ENCODE peak calls at places on chromosomes 16 and 17, in five cellular contexts. C is H1, E is stomach, I is K562, M is suprapubic skin. B is an unnamed sample.

GRCh38 chr17:12627177-12627629 is 38.5 kb upstream of the MYOCD start:
- DNase-seq in C (no peak), E (peak), I (no peak), M (no peak), B (no peak)

GRCh38 chr17:55726440-55726839 is 3.8 kb upstream of the TMEM100 start:
- DNase-seq in C (no peak), E (peak), I (no peak), M (peak), B (peak)

GRCh38 chr16:10039220-10040096 is 142.8 kb downstream of the GRIN2A start:
- DNase-seq in C (no peak), E (no peak), I (no peak), M (no peak), B (peak)

GRCh38 chr17:61414936-61415251 is 15.3 kb downstream of the TBX2 start:
- DNase-seq in C (no peak), E (peak), I (no peak), M (no peak), B (no peak)

GRCh38 chr17:1890758-1891450 is 61.1 kb downstream of the RPA1 start:
- DNase-seq in C (no peak), E (no peak), I (no peak), M (no peak), B (no peak)

GRCh38 chr17:9225305-9226101 is 204.2 kb downstream of the NTN1 start:
- DNase-seq in C (no peak), E (no peak), I (no peak), M (no peak), B (no peak)

GRCh38 chr16:58046936-58047335 is 21.4 kb downstream of the MMP15 start:
- DNase-seq in C (no peak), E (no peak), I (no peak), M (no peak), B (no peak)

GRCh38 chr16:50721549-50722409 is 20.1 kb upstream of the CYLD start:
- DNase-seq in C (no peak), E (no peak), I (no peak), M (peak), B (peak)

GRCh38 chr17:73690581-73691135 is 46.4 kb upstream of the SDK2 start:
- DNase-seq in C (no peak), E (no peak), I (peak), M (no peak), B (no peak)

GRCh38 chr16:1259760-1260068 is 3.8 kb downstream of the TPSD1 start:
- DNase-seq in C (no peak), E (no peak), I (no peak), M (no peak), B (peak)

GRCh38 chr17:9529033-9529748 is 46.4 kb downstream of the STX8 start:
- DNase-seq in C (no peak), E (no peak), I (peak), M (no peak), B (no peak)

GRCh38 chr16:35492225-35492624 is 2032.8 kb downstream of the TP53TG3F start:
- DNase-seq in C (no peak), E (no peak), I (peak), M (no peak), B (no peak)

GRCh38 chr17:798246-798645 is 16.1 kb downstream of the MRM3 start:
- DNase-seq in C (no peak), E (no peak), I (no peak), M (no peak), B (no peak)

GRCh38 chr16:56630134-56630533 is 2.3 kb upstream of the MT1M start:
- DNase-seq in C (no peak), E (no peak), I (no peak), M (no peak), B (no peak)

GRCh38 chr17:4407851-4408250 is 25.9 kb upstream of the SPNS3 start:
- DNase-seq in C (no peak), E (peak), I (no peak), M (no peak), B (no peak)

GRCh38 chr17:48612854-48613691 is 2.0 kb downstream of the HOXB8 start:
- DNase-seq in C (no peak), E (no peak), I (no peak), M (no peak), B (peak)

GRCh38 chr17:29623283-29623647 is 553 bp upstream of the CORO6 start:
- DNase-seq in C (no peak), E (no peak), I (no peak), M (no peak), B (no peak)

GRCh38 chr16:17470871-17471744 is at the start of gene XYLT1:
- DNase-seq in C (no peak), E (peak), I (peak), M (peak), B (peak)

GRCh38 chr17:59490259-59490658 is 75.2 kb upstream of the DHX40 start:
- DNase-seq in C (no peak), E (no peak), I (no peak), M (no peak), B (no peak)

GRCh38 chr16:22694887-22695382 is 119.0 kb upstream of the HS3ST2 start:
- DNase-seq in C (no peak), E (no peak), I (no peak), M (no peak), B (no peak)

GRCh38 chr17:59754547-59754946 is 47.1 kb downstream of the VMP1 start:
- DNase-seq in C (no peak), E (no peak), I (peak), M (no peak), B (no peak)

GRCh38 chr16:1492082-1492922 is 858 bp upstream of the TELO2 start:
- DNase-seq in C (no peak), E (no peak), I (no peak), M (no peak), B (no peak)

GRCh38 chr16:69890114-69890890 is 60.8 kb upstream of the CLEC18A start:
- DNase-seq in C (no peak), E (peak), I (no peak), M (peak), B (peak)

GRCh38 chr16:2530629-2531318 is 434 bp downstream of the CEMP1 start:
- DNase-seq in C (no peak), E (no peak), I (no peak), M (no peak), B (peak)

GRCh38 chr16:11034005-11034404 is 89.6 kb downstream of the CLEC16A start:
- DNase-seq in C (no peak), E (no peak), I (no peak), M (no peak), B (no peak)

GRCh38 chr16:397736-398332 is 835 bp downstream of the NME4 start:
- DNase-seq in C (no peak), E (peak), I (peak), M (peak), B (peak)

GRCh38 chr16:79411357-79411756 is 189.2 kb downstream of the MAF start:
- DNase-seq in C (no peak), E (no peak), I (no peak), M (no peak), B (no peak)

GRCh38 chr16:21646721-21647561 is 5.5 kb downstream of the IGSF6 start:
- DNase-seq in C (no peak), E (peak), I (no peak), M (no peak), B (no peak)

GRCh38 chr16:68362952-68363846 is 52.4 kb downstream of the PRMT7 start:
- DNase-seq in C (no peak), E (no peak), I (no peak), M (no peak), B (no peak)

GRCh38 chr17:43327421-43327820 is 71.4 kb upstream of the ARL4D start:
- DNase-seq in C (no peak), E (no peak), I (no peak), M (no peak), B (no peak)

GRCh38 chr16:16025214-16025968 is 76.0 kb downstream of the ABCC1 start:
- DNase-seq in C (no peak), E (no peak), I (no peak), M (no peak), B (no peak)

GRCh38 chr16:66695935-66696668 is 441 bp downstream of the CMTM4 start:
- DNase-seq in C (no peak), E (peak), I (peak), M (no peak), B (peak)

GRCh38 chr17:13534946-13535345 is 66.8 kb downstream of the HS3ST3A1 start:
- DNase-seq in C (no peak), E (no peak), I (no peak), M (no peak), B (no peak)

GRCh38 chr17:77479372-77479781 is 338.6 kb downstream of the SEC14L1 start:
- DNase-seq in C (no peak), E (no peak), I (no peak), M (no peak), B (no peak)

GRCh38 chr17:33241390-33241789 is 51.7 kb downstream of the ASIC2 start:
- DNase-seq in C (no peak), E (no peak), I (no peak), M (no peak), B (no peak)

GRCh38 chr16:68707341-68708152 is 29.5 kb upstream of the CDH1 start:
- DNase-seq in C (peak), E (peak), I (peak), M (no peak), B (peak)

GRCh38 chr16:2838928-2839327 is 8.8 kb downstream of the ZG16B start:
- DNase-seq in C (peak), E (peak), I (peak), M (no peak), B (peak)

GRCh38 chr17:34645636-34646035 is 66.3 kb downstream of the TMEM132E start:
- DNase-seq in C (no peak), E (no peak), I (no peak), M (no peak), B (no peak)

GRCh38 chr17:17876959-17877547 is 40.3 kb upstream of the SREBF1 start:
- DNase-seq in C (no peak), E (peak), I (no peak), M (no peak), B (no peak)

GRCh38 chr17:17874478-17874877 is 37.7 kb upstream of the SREBF1 start:
- DNase-seq in C (no peak), E (no peak), I (no peak), M (no peak), B (no peak)

GRCh38 chr17:17880577-17881196 is 43.9 kb upstream of the SREBF1 start:
- DNase-seq in C (no peak), E (no peak), I (no peak), M (no peak), B (no peak)

GRCh38 chr17:17873450-17873991 is 36.7 kb upstream of the SREBF1 start:
- DNase-seq in C (no peak), E (no peak), I (no peak), M (no peak), B (peak)

GRCh38 chr17:17877548-17878358 is 41.0 kb upstream of the SREBF1 start:
- DNase-seq in C (no peak), E (peak), I (no peak), M (no peak), B (peak)
- H3K4me3 ChIP-seq in C (no peak), E (no peak), I (no peak), M (no peak), B (no peak)

GRCh38 chr17:75010683-75011406 is 1.6 kb upstream of the MRPL58 start:
- DNase-seq in C (no peak), E (peak), I (peak), M (no peak), B (no peak)
- TF ChIP-seq EP300 in C (no peak), E (no peak), I (no peak), M (no peak), B (no peak)

GRCh38 chr17:41967921-41968578 is 1.5 kb downstream of the CNP start:
- DNase-seq in C (no peak), E (no peak), I (no peak), M (no peak), B (peak)
- H3K27ac ChIP-seq in C (no peak), E (peak), I (no peak), M (peak), B (peak)

GRCh38 chr17:81865733-81866439 is 5.3 kb downstream of the ARHGDIA start:
- DNase-seq in C (no peak), E (peak), I (no peak), M (no peak), B (no peak)

GRCh38 chr17:81863123-81863675 is 2.9 kb upstream of the P4HB start:
- DNase-seq in C (no peak), E (no peak), I (no peak), M (no peak), B (no peak)

GRCh38 chr17:81866440-81867122 is 4.6 kb downstream of the ARHGDIA start:
- DNase-seq in C (no peak), E (no peak), I (no peak), M (no peak), B (peak)

GRCh38 chr17:81865358-81865732 is 5.0 kb upstream of the P4HB start:
- DNase-seq in C (no peak), E (no peak), I (no peak), M (no peak), B (no peak)

DNA sequence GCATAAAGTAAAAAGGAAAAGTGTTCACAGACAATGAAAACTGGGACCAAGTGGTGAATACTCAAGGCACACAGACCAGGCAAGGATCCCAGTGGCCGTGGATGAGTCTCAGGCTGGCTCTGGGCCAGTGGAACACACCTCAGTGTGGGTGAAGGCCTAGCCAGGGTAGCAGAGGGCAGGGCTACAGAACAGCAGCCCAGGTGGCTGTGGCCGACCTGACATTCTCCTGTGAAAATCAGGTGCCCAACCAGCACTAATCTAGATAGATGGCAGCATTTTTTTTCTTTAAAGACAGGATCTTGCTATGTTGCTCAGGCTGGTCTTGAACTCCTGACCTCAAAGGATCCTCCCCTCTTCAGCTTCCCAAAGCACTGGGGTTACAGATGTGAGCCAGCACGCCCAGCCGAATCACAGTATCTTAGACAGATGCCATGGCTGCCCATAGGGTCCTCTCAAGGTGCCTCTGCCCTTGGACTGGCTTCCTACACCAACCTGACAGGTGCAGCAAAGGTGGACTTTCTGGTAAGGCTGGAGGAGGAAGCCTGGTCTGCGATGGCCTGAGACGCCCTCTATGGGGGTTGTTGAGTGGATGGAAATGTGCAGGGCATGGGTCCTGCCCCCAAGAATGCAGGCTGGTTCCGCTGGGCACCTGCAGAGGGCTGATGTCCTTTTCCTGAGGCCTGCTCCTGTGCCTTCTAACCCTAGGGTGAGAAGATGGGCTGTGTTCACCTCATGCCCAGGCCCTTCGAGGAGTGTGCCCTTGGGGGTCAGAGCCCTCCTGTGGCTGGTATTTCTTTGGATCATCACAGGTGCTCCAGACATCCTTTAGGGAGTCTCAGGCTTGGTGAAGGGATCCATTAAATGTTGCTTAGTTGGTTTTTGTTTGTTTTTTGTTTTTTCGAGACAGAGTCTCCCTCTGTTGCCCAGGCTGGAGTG is 3.8 kb upstream of the P4HB start:
- DNase-seq in C (no peak), E (no peak), I (no peak), M (no peak), B (no peak)
- H3K4me3 ChIP-seq in C (no peak), E (no peak), I (no peak), M (no peak), B (no peak)

DNA sequence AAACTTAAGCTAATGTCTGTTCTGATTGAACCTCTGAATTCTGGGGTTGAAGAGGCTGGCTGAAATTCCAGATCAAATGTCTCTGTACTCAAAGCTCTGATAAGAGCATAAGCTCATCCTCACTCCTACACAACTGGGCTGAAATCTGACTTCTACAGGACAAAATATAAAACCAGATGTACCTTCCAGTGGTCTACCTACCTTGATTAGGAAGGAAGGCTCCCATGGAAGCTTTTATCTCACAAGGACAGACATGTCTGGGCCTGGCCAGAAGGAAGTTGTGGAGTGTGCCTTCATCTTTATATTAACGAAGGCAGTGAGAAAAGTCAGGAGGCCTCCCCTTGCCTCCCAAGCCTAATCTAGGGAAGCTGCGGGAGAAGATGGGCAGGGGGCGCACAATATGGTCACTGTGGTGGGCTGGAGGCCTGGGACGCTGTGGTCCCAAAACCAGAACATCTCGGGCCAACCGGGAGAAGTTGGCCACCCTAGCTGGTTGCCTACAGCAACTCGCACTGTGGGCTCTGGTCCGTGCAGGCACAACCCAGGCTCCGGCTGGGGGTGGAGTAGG is 55.6 kb upstream of the LRRC37A3 start:
- DNase-seq in C (no peak), E (no peak), I (peak), M (no peak), B (no peak)
- TF ChIP-seq EP300 in C (no peak), E (no peak), I (peak), M (no peak), B (no peak)

DNA sequence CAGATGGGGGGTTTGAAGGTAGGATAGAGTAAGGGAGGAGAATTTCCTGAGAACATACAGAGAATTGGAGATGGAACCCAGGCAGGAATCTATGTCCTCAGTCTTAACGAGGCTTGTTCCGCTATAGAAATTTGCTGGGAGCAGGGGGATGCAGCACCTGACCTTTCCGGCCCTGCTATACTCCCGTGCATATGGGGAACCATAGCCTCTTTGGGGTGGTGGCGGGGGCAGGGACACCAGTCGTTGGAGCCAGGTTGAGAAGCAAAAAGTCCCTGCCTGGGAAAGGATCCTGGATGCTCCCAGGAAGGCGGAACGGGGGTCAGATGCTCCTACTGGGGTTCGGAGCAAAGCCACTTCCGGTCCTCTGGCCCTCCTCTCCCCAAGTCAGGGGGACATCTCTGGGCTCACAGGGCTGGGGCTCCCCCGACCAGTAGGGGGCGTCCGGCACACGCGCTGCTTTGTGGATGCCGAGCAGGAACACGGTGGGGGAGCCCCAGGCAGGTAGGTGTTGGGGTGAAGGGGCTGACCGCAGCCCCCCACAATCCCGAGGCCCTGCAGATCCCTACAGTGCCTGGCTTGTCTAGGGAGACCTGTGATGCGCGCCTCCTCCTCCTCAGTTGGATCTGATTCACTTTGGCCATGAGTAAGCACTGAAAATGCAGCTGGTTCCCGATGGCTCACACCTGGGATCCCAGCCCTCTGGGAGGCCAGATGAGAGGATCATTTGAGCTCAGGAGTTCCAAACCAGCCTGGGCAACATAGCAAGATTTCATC is 15.5 kb upstream of the TFAP4 start:
- DNase-seq in C (no peak), E (peak), I (peak), M (peak), B (peak)
- H3K27ac ChIP-seq in C (peak), E (no peak), I (no peak), M (no peak), B (no peak)

DNA sequence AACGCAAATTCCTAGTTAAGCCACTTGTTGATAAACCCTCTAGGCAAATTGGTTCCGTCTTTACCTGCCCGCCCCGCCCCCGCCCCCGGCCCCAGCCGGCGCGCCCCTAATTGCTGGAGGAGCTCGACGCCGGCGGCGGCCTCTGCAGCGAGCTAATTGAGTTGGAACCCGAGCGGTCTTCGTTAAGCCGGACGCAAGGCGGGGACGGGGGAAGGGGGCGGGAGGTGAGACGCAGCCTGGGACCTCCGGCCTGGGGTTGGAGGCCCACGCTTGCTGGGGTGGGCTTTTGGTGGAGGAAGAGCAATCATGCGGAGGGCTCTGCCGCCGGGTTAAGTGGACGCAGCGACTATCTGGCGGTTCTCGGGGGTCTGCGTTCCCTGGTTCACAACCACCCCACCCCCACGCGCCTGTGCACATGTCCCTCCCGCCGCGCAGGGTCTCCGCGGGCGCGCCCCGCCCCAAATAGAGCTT is 12.7 kb upstream of the FOXF1 start:
- DNase-seq in C (no peak), E (no peak), I (no peak), M (no peak), B (no peak)
- H3K4me3 ChIP-seq in C (peak), E (peak), I (no peak), M (no peak), B (peak)